ENCODE peak calls at places on chromosomes 11 and 22, in ten cellular contexts. V, P, Z, Q, M, A, D, W, K and R are unnamed samples.

GRCh38 chr11:130874396-130874795 is 41.9 kb downstream of the SNX19 start:
- DNase-seq in V (no peak), P (no peak), Z (no peak), Q (no peak), M (no peak), A (no peak), D (no peak), W (no peak), K (no peak), R (no peak)

GRCh38 chr22:19422440-19423301 is 8.9 kb downstream of the HIRA start:
- DNase-seq in V (peak), P (no peak), Z (no peak), Q (no peak), M (no peak), A (no peak), D (no peak), W (no peak), K (no peak), R (no peak)

GRCh38 chr11:125345706-125346561 is 150.1 kb downstream of the FEZ1 start:
- DNase-seq in V (peak), P (peak), Z (peak), Q (peak), M (peak), A (peak), D (peak), W (peak), K (peak), R (no peak)

GRCh38 chr11:123511037-123511870 is 81.2 kb downstream of the GRAMD1B start:
- DNase-seq in V (peak), P (peak), Z (peak), Q (peak), M (peak), A (peak), D (peak), W (peak), K (peak), R (peak)

GRCh38 chr11:112794321-112794720 is 166.9 kb upstream of the NCAM1 start:
- DNase-seq in V (no peak), P (no peak), Z (no peak), Q (no peak), M (no peak), A (no peak), D (no peak), W (no peak), K (no peak), R (no peak)

GRCh38 chr11:6319879-6320410 is 356 bp downstream of the CAVIN3 start:
- DNase-seq in V (no peak), P (peak), Z (peak), Q (no peak), M (peak), A (peak), D (no peak), W (no peak), K (peak), R (no peak)

GRCh38 chr11:130413383-130414106 is 14.9 kb downstream of the ADAMTS8 start:
- DNase-seq in V (no peak), P (no peak), Z (no peak), Q (peak), M (no peak), A (no peak), D (peak), W (no peak), K (peak), R (no peak)

GRCh38 chr11:30451642-30452041 is 128.7 kb downstream of the ARL14EP start:
- DNase-seq in V (no peak), P (no peak), Z (no peak), Q (no peak), M (no peak), A (no peak), D (no peak), W (no peak), K (no peak), R (no peak)

GRCh38 chr11:125777309-125777708 is 1.3 kb downstream of the PATE2 start:
- DNase-seq in V (no peak), P (no peak), Z (no peak), Q (no peak), M (no peak), A (peak), D (no peak), W (no peak), K (peak), R (no peak)

GRCh38 chr11:22192642-22193347 is at the start of gene ANO5:
- DNase-seq in V (no peak), P (peak), Z (peak), Q (peak), M (no peak), A (no peak), D (peak), W (no peak), K (no peak), R (no peak)

GRCh38 chr11:109037856-109038780 is 373.2 kb downstream of the DDX10 start:
- DNase-seq in V (no peak), P (no peak), Z (no peak), Q (no peak), M (no peak), A (peak), D (no peak), W (no peak), K (peak), R (no peak)

GRCh38 chr11:111960916-111961315 is 23.8 kb downstream of the DIXDC1 start:
- DNase-seq in V (no peak), P (peak), Z (no peak), Q (no peak), M (no peak), A (no peak), D (peak), W (no peak), K (no peak), R (no peak)

GRCh38 chr11:29184939-29185890 is 831.6 kb downstream of the KCNA4 start:
- DNase-seq in V (no peak), P (no peak), Z (no peak), Q (no peak), M (no peak), A (no peak), D (peak), W (no peak), K (peak), R (no peak)

GRCh38 chr11:61480261-61480660 is 28.3 kb upstream of the LRRC10B start:
- DNase-seq in V (no peak), P (no peak), Z (no peak), Q (no peak), M (no peak), A (no peak), D (no peak), W (no peak), K (no peak), R (no peak)

GRCh38 chr11:976431-977160 is 50.9 kb downstream of the AP2A2 start:
- DNase-seq in V (peak), P (no peak), Z (no peak), Q (no peak), M (no peak), A (no peak), D (no peak), W (no peak), K (no peak), R (no peak)

GRCh38 chr22:29470159-29470855 is 9.7 kb upstream of the NEFH start:
- DNase-seq in V (peak), P (peak), Z (peak), Q (peak), M (peak), A (no peak), D (peak), W (peak), K (peak), R (peak)

GRCh38 chr11:129295746-129296145 is 79.9 kb upstream of the BARX2 start:
- DNase-seq in V (no peak), P (no peak), Z (no peak), Q (no peak), M (no peak), A (no peak), D (no peak), W (no peak), K (peak), R (no peak)

GRCh38 chr11:45771942-45772522 is 32.9 kb upstream of the SLC35C1 start:
- DNase-seq in V (peak), P (peak), Z (peak), Q (peak), M (peak), A (peak), D (peak), W (peak), K (peak), R (peak)

GRCh38 chr11:18563090-18563730 is 25.3 kb downstream of the UEVLD start:
- DNase-seq in V (no peak), P (no peak), Z (no peak), Q (no peak), M (no peak), A (no peak), D (no peak), W (no peak), K (no peak), R (no peak)

GRCh38 chr22:19696504-19697276 is 17.6 kb upstream of the SEPTIN5 start:
- DNase-seq in V (no peak), P (no peak), Z (no peak), Q (no peak), M (no peak), A (no peak), D (no peak), W (no peak), K (no peak), R (no peak)

GRCh38 chr22:20463324-20464095 is 25.9 kb upstream of the SCARF2 start:
- DNase-seq in V (peak), P (peak), Z (no peak), Q (peak), M (no peak), A (no peak), D (no peak), W (peak), K (no peak), R (no peak)

GRCh38 chr22:47445212-47445611 is 682.8 kb downstream of the TBC1D22A start:
- DNase-seq in V (no peak), P (no peak), Z (no peak), Q (no peak), M (no peak), A (no peak), D (no peak), W (no peak), K (no peak), R (no peak)

GRCh38 chr11:74297484-74297883 is 14.0 kb downstream of the P4HA3 start:
- DNase-seq in V (no peak), P (no peak), Z (no peak), Q (no peak), M (no peak), A (no peak), D (no peak), W (no peak), K (no peak), R (no peak)

GRCh38 chr11:12433571-12434061 is 56.2 kb downstream of the PARVA start:
- DNase-seq in V (no peak), P (no peak), Z (no peak), Q (peak), M (no peak), A (no peak), D (no peak), W (no peak), K (peak), R (no peak)

GRCh38 chr22:24554316-24555159 is at the start of gene GUCD1:
- DNase-seq in V (no peak), P (peak), Z (peak), Q (no peak), M (peak), A (no peak), D (peak), W (no peak), K (peak), R (no peak)